ENCODE peak calls at places on chromosomes 11 and 22, in nine cellular contexts. One of them, this sample, is unnamed.
A peak's percentile ranks its signal among the peaks of the same experiment; 100 is the strongest.

GRCh38 chr11:44037658-44037998 is 10.2 kb upstream of the ACCSL start:
- DNase-seq in left lung: no peak
- DNase-seq in lower lobe of right lung: no peak
- DNase-seq in AG04449: no peak
- DNase-seq in HL-60: no peak
- DNase-seq in colonic mucosa: no peak
- DNase-seq in upper lobe of right lung: no peak
- DNase-seq in H1: no peak
- DNase-seq in effector memory CD4-positive, alpha-beta T cell: no peak
- DNase-seq in this sample: no peak

GRCh38 chr11:100823360-100823759 is 136.3 kb downstream of the ARHGAP42 start:
- DNase-seq in effector memory CD4-positive, alpha-beta T cell: no peak
- DNase-seq in lower lobe of right lung: no peak
- DNase-seq in left lung: no peak
- DNase-seq in AG04449: no peak
- DNase-seq in HL-60: no peak
- DNase-seq in colonic mucosa: no peak
- DNase-seq in H1: no peak
- DNase-seq in upper lobe of right lung: no peak
- DNase-seq in this sample: no peak

GRCh38 chr11:15629690-15630321 is 515.1 kb downstream of the INSC start:
- DNase-seq in left lung: no peak
- DNase-seq in HL-60: no peak
- DNase-seq in effector memory CD4-positive, alpha-beta T cell: no peak
- DNase-seq in upper lobe of right lung: no peak
- DNase-seq in lower lobe of right lung: peak; percentile 55
- DNase-seq in colonic mucosa: peak; percentile 65
- DNase-seq in H1: no peak
- DNase-seq in AG04449: no peak
- DNase-seq in this sample: peak; percentile 8

GRCh38 chr11:125402436-125402835 is 93.6 kb downstream of the FEZ1 start:
- DNase-seq in upper lobe of right lung: no peak
- DNase-seq in effector memory CD4-positive, alpha-beta T cell: no peak
- DNase-seq in colonic mucosa: no peak
- DNase-seq in H1: no peak
- DNase-seq in AG04449: no peak
- DNase-seq in lower lobe of right lung: no peak
- DNase-seq in HL-60: no peak
- DNase-seq in left lung: no peak
- DNase-seq in this sample: no peak

GRCh38 chr22:30892731-30893221 is 75.8 kb downstream of the MORC2 start:
- DNase-seq in left lung: no peak
- DNase-seq in lower lobe of right lung: no peak
- DNase-seq in upper lobe of right lung: no peak
- DNase-seq in H1: no peak
- DNase-seq in effector memory CD4-positive, alpha-beta T cell: no peak
- DNase-seq in colonic mucosa: no peak
- DNase-seq in AG04449: no peak
- DNase-seq in HL-60: no peak
- DNase-seq in this sample: no peak

GRCh38 chr11:11992257-11992690 is 16.2 kb downstream of the DKK3 start:
- DNase-seq in upper lobe of right lung: peak; percentile 61
- DNase-seq in lower lobe of right lung: no peak
- DNase-seq in HL-60: no peak
- DNase-seq in colonic mucosa: no peak
- DNase-seq in left lung: no peak
- DNase-seq in AG04449: no peak
- DNase-seq in effector memory CD4-positive, alpha-beta T cell: no peak
- DNase-seq in H1: no peak
- DNase-seq in this sample: no peak

GRCh38 chr22:49214976-49215375 is 612.7 kb downstream of the BRD1 start:
- DNase-seq in AG04449: no peak
- DNase-seq in colonic mucosa: peak; percentile 9
- DNase-seq in left lung: peak; percentile 18
- DNase-seq in lower lobe of right lung: peak; percentile 31
- DNase-seq in H1: no peak
- DNase-seq in upper lobe of right lung: peak; percentile 46
- DNase-seq in effector memory CD4-positive, alpha-beta T cell: no peak
- DNase-seq in HL-60: no peak
- DNase-seq in this sample: no peak

GRCh38 chr22:17919276-17920144 is 104.9 kb downstream of the MICAL3 start:
- DNase-seq in left lung: no peak
- DNase-seq in lower lobe of right lung: no peak
- DNase-seq in AG04449: no peak
- DNase-seq in colonic mucosa: peak; percentile 38
- DNase-seq in H1: no peak
- DNase-seq in upper lobe of right lung: no peak
- DNase-seq in effector memory CD4-positive, alpha-beta T cell: no peak
- DNase-seq in HL-60: no peak
- DNase-seq in this sample: no peak

GRCh38 chr22:30277547-30278344 is 11.1 kb upstream of the OSM start:
- DNase-seq in lower lobe of right lung: no peak
- DNase-seq in HL-60: no peak
- DNase-seq in effector memory CD4-positive, alpha-beta T cell: no peak
- DNase-seq in AG04449: no peak
- DNase-seq in H1: no peak
- DNase-seq in colonic mucosa: peak; percentile 64
- DNase-seq in upper lobe of right lung: no peak
- DNase-seq in left lung: no peak
- DNase-seq in this sample: no peak

DNA sequence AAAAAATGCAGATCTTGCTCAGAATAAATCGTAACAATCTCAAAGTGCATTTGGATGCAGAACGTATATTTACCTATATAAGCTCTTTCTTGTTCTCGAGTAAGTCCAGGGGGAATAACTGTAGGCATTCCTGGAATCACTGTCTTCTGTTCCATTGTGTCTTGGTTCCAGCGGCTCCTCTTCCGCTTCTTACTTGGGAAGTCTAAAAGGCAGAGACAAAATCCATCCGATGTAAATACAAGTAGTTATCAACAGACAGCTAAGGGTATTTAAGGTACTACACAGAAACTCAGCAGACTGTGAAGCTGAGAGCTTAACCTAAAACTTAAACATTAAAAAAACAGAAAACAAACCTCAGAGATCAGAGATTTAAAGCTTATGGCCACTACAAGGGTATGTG is 1.9 kb downstream of the SF1 start:
- DNase-seq in effector memory CD4-positive, alpha-beta T cell: no peak
- DNase-seq in lower lobe of right lung: no peak
- DNase-seq in upper lobe of right lung: no peak
- DNase-seq in H1: no peak
- DNase-seq in colonic mucosa: no peak
- DNase-seq in AG04449: no peak
- DNase-seq in left lung: peak; percentile 3
- DNase-seq in HL-60: no peak
- DNase-seq in this sample: no peak
- H3K4me3 ChIP-seq in effector memory CD4-positive, alpha-beta T cell: peak overlapping the region; percentile 70
- H3K4me3 ChIP-seq in lower lobe of right lung: peak overlapping the region; percentile 87
- H3K4me3 ChIP-seq in upper lobe of right lung: peak overlapping the region; percentile 76
- H3K4me3 ChIP-seq in H1: no peak overlapping the region
- H3K4me3 ChIP-seq in colonic mucosa: peak overlapping the region; percentile 72
- H3K4me3 ChIP-seq in AG04449: peak overlapping the region; percentile 93
- H3K4me3 ChIP-seq in left lung: peak overlapping the region; percentile 84
- H3K4me3 ChIP-seq in HL-60: peak overlapping the region; percentile 80
- H3K4me3 ChIP-seq in this sample: peak overlapping the region; percentile 92

DNA sequence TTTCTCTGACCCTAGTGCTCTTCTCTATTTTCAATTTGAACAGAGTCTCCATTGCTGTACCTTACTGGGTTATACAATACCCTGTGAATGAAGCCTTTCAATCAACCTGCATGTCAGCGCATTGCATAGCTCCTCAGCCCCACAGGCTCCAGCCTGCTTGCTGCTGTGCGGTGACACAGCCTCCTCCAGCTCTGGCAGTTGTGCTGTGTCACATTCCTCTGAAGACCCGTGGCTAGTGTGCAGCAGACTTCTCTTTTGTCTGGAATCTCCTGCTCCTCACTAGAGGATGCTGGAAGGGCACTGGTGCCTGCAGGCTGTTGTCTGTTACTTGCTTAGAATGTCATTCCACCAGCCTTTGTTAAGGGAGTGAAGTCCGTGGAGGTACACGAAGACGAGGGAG is 390.1 kb upstream of the B3GAT1 start:
- DNase-seq in lower lobe of right lung: no peak
- DNase-seq in effector memory CD4-positive, alpha-beta T cell: no peak
- DNase-seq in AG04449: no peak
- DNase-seq in upper lobe of right lung: no peak
- DNase-seq in HL-60: no peak
- DNase-seq in colonic mucosa: no peak
- DNase-seq in left lung: no peak
- DNase-seq in H1: no peak
- DNase-seq in this sample: no peak
- H3K4me3 ChIP-seq in lower lobe of right lung: no peak overlapping the region
- H3K4me3 ChIP-seq in effector memory CD4-positive, alpha-beta T cell: no peak overlapping the region
- H3K4me3 ChIP-seq in AG04449: no peak overlapping the region
- H3K4me3 ChIP-seq in upper lobe of right lung: no peak overlapping the region
- H3K4me3 ChIP-seq in HL-60: no peak overlapping the region
- H3K4me3 ChIP-seq in colonic mucosa: no peak overlapping the region
- H3K4me3 ChIP-seq in left lung: no peak overlapping the region
- H3K4me3 ChIP-seq in H1: no peak overlapping the region
- H3K4me3 ChIP-seq in this sample: no peak overlapping the region

DNA sequence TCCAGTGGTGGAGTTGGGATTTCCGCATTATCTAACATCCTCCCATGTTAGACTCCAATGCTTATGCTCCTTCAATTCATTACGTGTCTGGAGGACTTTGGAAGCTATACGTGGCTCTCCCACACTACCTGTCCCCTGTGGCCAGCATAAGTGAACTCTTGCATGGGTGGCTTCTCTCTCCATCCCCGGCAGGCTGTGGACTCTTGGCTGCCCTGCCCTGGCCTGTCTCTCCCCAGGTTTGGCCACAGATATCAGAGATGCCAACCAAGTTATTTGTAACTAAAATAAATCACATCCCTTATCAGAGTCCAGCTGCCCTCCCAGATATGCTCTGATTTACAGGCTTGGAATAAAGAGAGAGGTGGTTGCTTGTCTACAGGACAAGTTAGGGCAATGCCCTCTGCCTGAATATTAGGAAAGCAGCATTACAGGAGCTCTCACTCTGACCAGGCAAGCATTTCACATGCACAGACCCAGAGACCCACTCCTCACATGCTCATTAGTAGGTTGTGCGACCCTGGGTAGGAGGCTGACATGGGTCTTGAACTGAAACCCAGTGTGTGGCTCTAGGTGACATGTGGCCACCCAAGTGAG is 4.6 kb downstream of the CD44 start:
- DNase-seq in upper lobe of right lung: no peak
- DNase-seq in HL-60: no peak
- DNase-seq in effector memory CD4-positive, alpha-beta T cell: no peak
- DNase-seq in AG04449: no peak
- DNase-seq in lower lobe of right lung: no peak
- DNase-seq in left lung: no peak
- DNase-seq in H1: no peak
- DNase-seq in colonic mucosa: no peak
- DNase-seq in this sample: no peak
- H3K4me3 ChIP-seq in upper lobe of right lung: peak overlapping the region; percentile 74
- H3K4me3 ChIP-seq in HL-60: no peak overlapping the region
- H3K4me3 ChIP-seq in effector memory CD4-positive, alpha-beta T cell: peak overlapping the region; percentile 85
- H3K4me3 ChIP-seq in AG04449: peak overlapping the region; percentile 15
- H3K4me3 ChIP-seq in lower lobe of right lung: peak overlapping the region; percentile 24
- H3K4me3 ChIP-seq in left lung: peak overlapping the region; percentile 77
- H3K4me3 ChIP-seq in H1: no peak overlapping the region
- H3K4me3 ChIP-seq in colonic mucosa: no peak overlapping the region
- H3K4me3 ChIP-seq in this sample: no peak overlapping the region

DNA sequence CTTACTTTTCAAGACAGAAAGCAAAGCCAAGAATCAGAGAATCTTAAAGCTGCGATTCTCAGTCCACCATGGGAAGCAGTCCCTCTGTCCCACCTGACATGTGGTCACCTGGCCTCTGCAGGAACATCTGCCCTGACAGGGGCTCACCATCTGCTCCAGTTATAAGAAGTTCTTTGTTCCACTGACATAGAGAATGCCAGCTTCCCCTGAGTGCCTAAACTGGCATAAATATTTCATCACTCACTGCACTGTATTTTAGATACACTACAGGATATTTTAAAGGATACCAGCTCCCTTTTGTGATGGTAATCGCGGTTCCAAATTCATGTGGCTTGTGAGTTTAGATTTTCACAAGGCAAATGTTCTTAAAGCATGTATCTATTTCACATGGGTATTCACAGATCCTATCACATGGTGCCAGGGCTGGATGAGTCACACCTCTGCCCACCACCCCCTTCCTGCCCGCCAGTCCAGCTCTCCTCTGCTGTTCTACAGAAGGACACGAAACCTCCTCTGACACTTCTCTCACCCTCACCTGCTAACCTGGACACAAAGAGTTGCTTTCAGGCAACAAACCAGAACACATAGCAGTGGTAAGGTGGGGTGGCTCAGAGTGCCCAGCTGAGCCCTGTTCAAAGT is 105.5 kb downstream of the KCNC1 start:
- DNase-seq in AG04449: no peak
- DNase-seq in colonic mucosa: no peak
- DNase-seq in lower lobe of right lung: no peak
- DNase-seq in upper lobe of right lung: no peak
- DNase-seq in left lung: no peak
- DNase-seq in effector memory CD4-positive, alpha-beta T cell: no peak
- DNase-seq in HL-60: no peak
- DNase-seq in H1: no peak
- DNase-seq in this sample: no peak
- H3K4me3 ChIP-seq in AG04449: no peak overlapping the region
- H3K4me3 ChIP-seq in colonic mucosa: no peak overlapping the region
- H3K4me3 ChIP-seq in lower lobe of right lung: no peak overlapping the region
- H3K4me3 ChIP-seq in upper lobe of right lung: no peak overlapping the region
- H3K4me3 ChIP-seq in left lung: no peak overlapping the region
- H3K4me3 ChIP-seq in effector memory CD4-positive, alpha-beta T cell: no peak overlapping the region
- H3K4me3 ChIP-seq in HL-60: no peak overlapping the region
- H3K4me3 ChIP-seq in H1: no peak overlapping the region
- H3K4me3 ChIP-seq in this sample: no peak overlapping the region

This sample was measured in Jurkat, Clone E6-1.